ENCODE peak calls at places on chromosome 16, in four cellular contexts. Y is GM12878, I is HepG2, R is H1. V is an unnamed sample.
A peak's percentile ranks its signal among the peaks of the same experiment; 100 is the strongest.

GRCh38 chr16:80580109-80580832 is 39.5 kb downstream of the DYNLRB2 start:
- DNase-seq in R (no peak), Y (peak; percentile 89), I (no peak), V (no peak)

GRCh38 chr16:68447721-68448359 is 468 bp downstream of the SMPD3 start:
- DNase-seq in Y (no peak), I (no peak), R (no peak), V (no peak)

GRCh38 chr16:19840524-19841110 is 44.0 kb downstream of the GPRC5B start:
- DNase-seq in R (no peak), Y (no peak), I (no peak), V (no peak)

GRCh38 chr16:22694887-22695382 is 119.0 kb upstream of the HS3ST2 start:
- DNase-seq in Y (no peak), R (no peak), I (no peak), V (no peak)

GRCh38 chr16:56667581-56668571 is at the start of gene MT1G:
- DNase-seq in I (peak; percentile 57), Y (no peak), R (peak; percentile 70), V (no peak)

GRCh38 chr16:24850289-24850931 is 4.6 kb downstream of the SLC5A11 start:
- DNase-seq in I (no peak), Y (no peak), R (no peak), V (no peak)

GRCh38 chr16:52721331-52721730 is 174.4 kb upstream of the TOX3 start:
- DNase-seq in I (no peak), R (no peak), Y (no peak), V (no peak)

GRCh38 chr16:12500771-12501170 is 302.9 kb downstream of the CPPED1 start:
- DNase-seq in R (no peak), I (no peak), Y (no peak), V (no peak)

GRCh38 chr16:83971165-83972130 is 3.4 kb downstream of the NECAB2 start:
- DNase-seq in Y (no peak), R (no peak), I (no peak), V (no peak)

GRCh38 chr16:68645494-68646388 is 631 bp downstream of the CDH3 start:
- DNase-seq in R (peak; percentile 82), Y (no peak), I (no peak), V (no peak)

GRCh38 chr16:67419931-67420330 is 3.7 kb upstream of the ZDHHC1 start:
- DNase-seq in R (no peak), I (no peak), Y (no peak), V (no peak)

GRCh38 chr16:6615661-6616060 is 717.0 kb upstream of the RBFOX1 start:
- DNase-seq in I (no peak), Y (no peak), R (no peak), V (no peak)

GRCh38 chr16:67279296-67280089 is at the start of gene PLEKHG4:
- DNase-seq in R (peak; percentile 83), Y (peak; percentile 13), I (peak; percentile 69), V (peak; percentile 63)

GRCh38 chr16:20773679-20774078 is 9.9 kb downstream of the ACSM3 start:
- DNase-seq in R (no peak), I (no peak), Y (no peak), V (no peak)

GRCh38 chr16:12452549-12452948 is 351.1 kb downstream of the CPPED1 start:
- DNase-seq in I (no peak), Y (no peak), R (no peak), V (no peak)

GRCh38 chr16:56109205-56109604 is 82.1 kb upstream of the GNAO1 start:
- DNase-seq in R (no peak), I (no peak), Y (no peak), V (no peak)

GRCh38 chr16:70342016-70342415 is 4.7 kb upstream of the DDX19A start:
- DNase-seq in R (no peak), Y (no peak), I (no peak), V (no peak)
- TF ChIP-seq SUZ12 in R (no peak), Y (no peak), I (no peak), V (no peak)

GRCh38 chr16:49473773-49474172 is 100.2 kb downstream of the C16orf78 start:
- DNase-seq in I (no peak), R (no peak), Y (no peak), V (no peak)
- TF ChIP-seq ZNF274 in I (no peak), R (no peak), Y (no peak), V (no peak)

GRCh38 chr16:15854906-15855703 is 1.7 kb downstream of the MYH11 start:
- DNase-seq in I (no peak), Y (no peak), R (no peak), V (no peak)
- H3K9ac ChIP-seq in I (no peak overlapping the region), Y (no peak overlapping the region), R (no peak overlapping the region), V (no peak overlapping the region)

GRCh38 chr16:1917665-1918111 is 527 bp downstream of the HS3ST6 start:
- DNase-seq in I (no peak), Y (no peak), R (no peak), V (no peak)
- TF ChIP-seq SUZ12 in I (no peak), Y (no peak), R (peak; percentile 98), V (peak; percentile 80)

DNA sequence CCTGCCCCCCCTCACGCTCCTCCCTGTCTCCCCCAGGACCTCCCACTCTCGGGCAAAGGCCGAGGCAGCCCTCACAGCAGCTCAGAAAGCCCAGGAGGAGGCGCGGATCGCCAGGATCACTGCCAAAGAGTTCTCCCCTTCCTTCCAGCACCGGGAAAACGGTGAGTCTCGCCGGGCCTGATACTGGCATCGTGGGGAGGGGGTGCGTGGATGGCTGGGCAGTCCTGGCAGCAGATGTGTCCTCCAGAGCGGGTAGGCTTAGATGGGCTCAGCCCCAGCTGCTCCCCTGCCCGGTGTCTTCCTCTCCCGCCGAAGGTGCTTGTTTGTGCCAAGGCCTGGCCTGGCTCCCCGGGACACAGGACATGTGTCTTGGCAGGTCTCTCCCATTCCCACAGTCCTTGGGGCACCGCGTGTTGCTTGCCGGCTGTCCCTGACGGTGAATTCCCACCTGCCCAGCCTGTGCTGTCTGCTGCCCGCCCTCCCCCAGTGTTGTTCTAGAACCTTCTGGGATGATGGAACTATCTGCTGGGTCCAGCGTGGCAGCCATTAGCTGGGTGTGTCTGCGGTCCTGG is 81.6 kb downstream of the KLHDC4 start:
- DNase-seq in Y (no peak), R (no peak), I (no peak), V (no peak)
- TF ChIP-seq ZNF274 in Y (no peak), R (no peak), I (no peak), V (no peak)

DNA sequence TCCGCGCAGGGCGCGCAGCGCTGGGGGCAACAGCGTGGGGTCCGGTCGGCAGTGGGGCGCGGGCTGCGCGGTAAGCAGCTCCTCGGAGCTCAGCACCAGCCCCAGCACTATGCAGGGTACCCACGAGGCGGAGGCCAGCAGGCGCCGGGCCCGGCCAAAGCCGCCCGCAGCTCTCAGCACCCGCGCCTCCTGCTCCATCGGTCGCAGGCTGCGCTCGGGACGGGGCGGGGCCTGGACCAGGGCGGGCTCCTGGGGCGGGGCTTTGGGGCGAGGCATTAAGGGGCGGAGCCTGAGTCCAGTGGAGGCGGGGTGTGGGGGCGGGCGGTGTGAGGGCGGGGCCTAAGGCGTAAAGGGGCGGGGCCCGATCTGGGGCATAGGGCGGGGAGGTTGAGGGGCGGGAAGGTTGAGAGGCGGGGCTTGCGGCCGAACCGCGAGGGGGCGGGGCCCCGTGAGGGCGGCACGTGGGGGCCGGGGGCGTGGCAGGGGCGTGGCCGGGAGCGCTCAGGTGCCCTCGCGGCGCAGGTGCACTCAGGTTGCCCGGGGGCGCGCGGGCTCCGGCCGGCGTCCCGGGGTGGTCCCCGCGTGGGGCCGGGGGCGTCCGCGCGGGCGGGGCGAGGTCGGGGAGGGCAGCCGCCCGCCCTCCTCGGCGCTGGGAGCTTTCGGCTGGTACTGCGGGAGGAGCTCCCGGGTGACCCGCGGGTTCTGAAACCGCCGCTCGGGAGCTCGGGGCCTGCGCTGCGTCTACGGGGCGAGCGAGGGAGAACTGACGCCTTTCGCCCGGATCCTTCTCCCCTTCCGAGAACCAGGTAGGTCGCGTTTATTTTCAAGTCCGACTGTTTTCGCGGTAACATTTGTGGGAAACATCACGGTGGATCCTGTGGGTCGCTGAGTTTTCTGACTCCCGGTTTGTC is 1.4 kb upstream of the SLC22A31 start:
- DNase-seq in I (peak; percentile 78), Y (no peak), R (peak; percentile 99), V (peak; percentile 64)
- H3K9ac ChIP-seq in I (peak overlapping the region; percentile 92), Y (no peak overlapping the region), R (no peak overlapping the region), V (peak overlapping the region; percentile 85)

DNA sequence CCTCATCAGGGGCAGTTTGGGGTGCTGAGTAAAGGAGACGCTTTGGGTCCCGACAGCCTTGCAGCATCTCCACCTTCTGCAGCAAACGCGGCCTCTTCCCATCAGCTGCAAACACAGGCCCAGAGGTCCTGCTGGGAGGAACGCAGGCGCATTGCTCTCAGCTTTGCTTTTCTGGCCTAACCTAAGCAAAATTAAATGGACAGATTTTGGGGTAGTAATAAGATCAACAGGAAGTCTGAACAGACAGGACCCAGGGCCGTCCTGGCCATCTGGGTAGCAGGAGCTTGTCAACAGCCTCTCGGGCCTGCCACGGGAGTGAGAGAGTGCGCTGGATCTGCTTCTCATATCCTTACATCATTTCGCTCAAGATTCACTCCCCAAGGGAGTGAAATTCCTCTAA is 7.2 kb downstream of the NUBP1 start:
- DNase-seq in R (no peak), Y (no peak), I (no peak), V (no peak)
- TF ChIP-seq SUZ12 in R (no peak), Y (no peak), I (no peak), V (no peak)

DNA sequence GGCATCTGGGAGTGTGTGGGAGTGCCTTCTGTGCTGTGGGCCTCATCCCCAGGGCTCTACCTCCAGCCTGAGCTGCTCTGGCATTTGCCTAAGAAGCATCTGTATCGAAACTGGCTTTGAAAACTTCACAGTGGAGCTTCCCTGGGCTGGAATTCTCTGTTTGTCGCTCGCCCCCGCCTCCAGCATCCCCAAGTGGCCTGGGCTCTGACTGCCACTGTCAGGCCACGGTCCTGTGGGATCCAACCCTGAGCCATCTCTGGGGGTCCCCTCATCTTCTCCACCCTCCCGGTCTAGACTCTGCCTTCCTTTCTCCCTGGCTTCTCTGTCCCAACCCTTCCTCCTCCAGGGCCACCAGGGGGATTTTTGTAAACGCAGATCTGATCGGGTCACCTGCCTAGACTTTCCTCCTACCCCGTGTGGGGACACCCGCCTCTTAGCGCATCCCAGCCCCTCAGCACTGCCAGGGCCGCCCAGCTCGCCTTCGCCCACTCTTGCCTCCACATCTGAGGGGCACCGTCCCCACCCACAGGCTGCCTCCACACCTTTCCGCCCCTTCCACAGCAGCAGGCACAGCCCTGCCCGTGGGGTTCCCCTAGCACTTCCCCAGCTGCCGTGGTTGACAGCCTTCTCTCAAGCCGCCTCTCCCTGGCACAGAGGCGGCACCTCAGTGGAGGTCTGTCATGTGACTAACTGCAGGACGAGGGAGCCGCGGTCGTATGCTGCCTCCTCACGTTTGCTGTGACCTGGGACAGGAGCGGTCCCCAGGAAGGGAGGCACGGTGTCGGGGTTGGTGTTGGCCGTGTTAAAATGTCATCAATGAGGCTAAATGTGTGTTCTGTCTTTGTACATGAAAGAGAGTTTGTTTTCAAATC is 12.0 kb downstream of the TBC1D24 start:
- DNase-seq in R (no peak), I (no peak), Y (peak; percentile 51), V (no peak)
- TF ChIP-seq ZNF274 in R (no peak), I (no peak), Y (no peak), V (no peak)

DNA sequence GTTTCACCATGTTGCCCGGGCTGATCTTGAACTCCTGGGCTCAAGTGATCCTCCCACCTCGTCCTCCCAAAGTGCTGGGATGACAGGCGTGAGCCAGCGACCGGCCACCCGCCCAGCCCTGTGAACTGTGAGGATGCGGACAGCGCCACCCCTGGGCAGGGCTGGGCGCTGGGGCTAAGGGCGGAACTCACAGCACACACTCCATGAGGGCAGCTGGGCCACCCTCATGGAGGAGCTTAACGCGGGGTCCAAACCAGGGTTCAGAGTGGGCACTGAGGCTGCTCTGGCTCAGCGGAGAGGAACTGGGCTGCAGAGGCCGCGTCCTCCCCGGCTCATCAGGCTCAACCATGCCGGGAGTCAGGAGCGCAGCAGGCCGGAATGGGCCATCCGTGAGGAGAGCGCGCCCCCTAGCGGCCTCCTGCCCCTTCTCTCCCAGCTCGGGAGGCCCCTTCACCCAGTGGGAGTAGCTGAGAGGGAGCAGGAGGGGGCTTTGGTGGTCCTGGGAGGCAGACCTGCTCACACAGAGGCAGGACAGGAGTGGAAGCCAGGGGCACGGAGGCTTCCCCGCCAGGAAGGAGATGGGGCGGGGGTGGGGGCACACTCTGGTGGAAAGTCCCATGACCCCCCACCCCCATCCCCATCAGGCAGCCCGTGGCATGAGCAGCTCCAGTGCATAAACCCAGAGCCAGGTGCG is 13.8 kb downstream of the CORO7 start:
- DNase-seq in R (peak; percentile 97), Y (no peak), I (peak; percentile 45), V (peak; percentile 73)
- H3K9ac ChIP-seq in R (no peak overlapping the region), Y (no peak overlapping the region), I (no peak overlapping the region), V (peak overlapping the region; percentile 74)

V was measured in NT2/D1.